ENCODE peak calls at places on chromosomes 12 and 14, in five cellular contexts. J is NCI-H2171 treated with DMSO at 0.1 percent for 48 hours; Y is foreskin melanocyte; W is CD4-positive, alpha-beta memory T cell; I is EH. Q is an unnamed sample.

GRCh38 chr12:68317047-68317667 is 15.0 kb downstream of the MDM1 start:
- DNase-seq in I (peak), J (peak), W (peak), Y (no peak), Q (peak)

GRCh38 chr12:65171870-65172269 is 2.5 kb downstream of the LEMD3 start:
- DNase-seq in I (peak), J (no peak), Y (no peak), W (peak), Q (no peak)

GRCh38 chr12:89359615-89360014 is 7.3 kb upstream of the DUSP6 start:
- DNase-seq in J (no peak), I (no peak), Y (no peak), W (no peak), Q (no peak)

GRCh38 chr12:116257213-116257612 is 20.3 kb downstream of the MED13L start:
- DNase-seq in W (no peak), Y (no peak), J (no peak), I (no peak), Q (no peak)

GRCh38 chr12:12716845-12717585 is at the start of gene CDKN1B:
- DNase-seq in Y (peak), I (peak), W (peak), J (peak), Q (peak)

GRCh38 chr14:23094666-23095195 is at the start of gene ACIN1:
- DNase-seq in Y (peak), W (no peak), I (peak), J (no peak), Q (peak)

GRCh38 chr14:30016025-30016424 is 88.4 kb upstream of the PRKD1 start:
- DNase-seq in J (no peak), Y (no peak), I (peak), W (no peak), Q (no peak)

GRCh38 chr14:30940886-30941285 is 66.5 kb downstream of the COCH start:
- DNase-seq in Y (no peak), J (no peak), I (no peak), W (no peak), Q (no peak)

GRCh38 chr12:124506145-124506831 is 61.1 kb downstream of the NCOR2 start:
- DNase-seq in Y (no peak), I (peak), W (no peak), J (peak), Q (no peak)

GRCh38 chr14:95485222-95485819 is 31.1 kb downstream of the SYNE3 start:
- DNase-seq in W (no peak), J (no peak), I (no peak), Y (no peak), Q (no peak)

GRCh38 chr14:103151270-103151933 is 28.1 kb downstream of the TNFAIP2 start:
- DNase-seq in Y (peak), J (no peak), I (no peak), W (no peak), Q (peak)

GRCh38 chr14:91228112-91229004 is 16.1 kb downstream of the GPR68 start:
- DNase-seq in W (peak), Y (no peak), I (peak), J (no peak), Q (no peak)